ENCODE peak calls at places on chromosome 5, in seven cellular contexts. P is ovary, I is stomach, H is Peyer's patch, B is endothelial cell of umbilical vein, N is HCT116, M is IMR-90. F is an unnamed sample.

GRCh38 chr5:90645024-90645610 is 86.5 kb downstream of the ADGRV1 start:
- DNase-seq in P (no peak), I (no peak), H (no peak), B (no peak), N (peak; percentile 56), M (no peak), F (no peak)

GRCh38 chr5:104400941-104401340 is 838.4 kb upstream of the NUDT12 start:
- DNase-seq in P (no peak), I (no peak), H (no peak), B (no peak), N (no peak), M (no peak), F (no peak)

GRCh38 chr5:177066227-177066626 is 20.5 kb upstream of the FGFR4 start:
- DNase-seq in P (no peak), I (no peak), H (no peak), B (no peak), N (no peak), M (peak; percentile 32), F (no peak)

GRCh38 chr5:181173027-181173419 is 25.6 kb downstream of the OR2V2 start:
- DNase-seq in P (no peak), I (no peak), H (no peak), B (no peak), N (no peak), M (no peak), F (no peak)

GRCh38 chr5:86768699-86769202 is 151.0 kb downstream of the COX7C start:
- DNase-seq in P (no peak), I (no peak), H (no peak), B (no peak), N (no peak), M (no peak), F (no peak)

GRCh38 chr5:25295067-25295466 is 650.3 kb upstream of the CDH10 start:
- DNase-seq in P (no peak), I (no peak), H (no peak), B (no peak), N (no peak), M (no peak), F (no peak)

GRCh38 chr5:96978812-96979449 is 43.1 kb downstream of the LNPEP start:
- DNase-seq in P (no peak), I (no peak), H (no peak), B (no peak), N (no peak), M (peak; percentile 78), F (no peak)

GRCh38 chr5:180212363-180213255 is 3.6 kb upstream of the RASGEF1C start:
- DNase-seq in P (no peak), I (no peak), H (no peak), B (peak; percentile 40), N (no peak), M (peak; percentile 1), F (no peak)

GRCh38 chr5:81361600-81361999 is 32.3 kb downstream of the ACOT12 start:
- DNase-seq in P (no peak), I (no peak), H (no peak), B (no peak), N (no peak), M (no peak), F (no peak)

GRCh38 chr5:141121985-141122384 is 367 bp downstream of the PCDHB4 start:
- DNase-seq in P (no peak), I (no peak), H (no peak), B (no peak), N (no peak), M (no peak), F (no peak)

GRCh38 chr5:107724642-107725041 is 53.9 kb upstream of the EFNA5 start:
- DNase-seq in P (no peak), I (no peak), H (no peak), B (no peak), N (no peak), M (no peak), F (no peak)

GRCh38 chr5:151696470-151697061 is 9.9 kb upstream of the SPARC start:
- DNase-seq in P (peak; percentile 80), I (no peak), H (no peak), B (no peak), N (no peak), M (peak; percentile 99), F (no peak)

GRCh38 chr5:157918811-157919742 is 60.1 kb upstream of the CLINT1 start:
- DNase-seq in P (no peak), I (peak; percentile 33), H (peak; percentile 64), B (peak; percentile 11), N (no peak), M (no peak), F (no peak)

GRCh38 chr5:116652903-116653302 is 78.3 kb upstream of the SEMA6A start:
- DNase-seq in P (no peak), I (no peak), H (no peak), B (no peak), N (no peak), M (no peak), F (no peak)

GRCh38 chr5:91339053-91339710 is 43.9 kb downstream of the ARRDC3 start:
- DNase-seq in P (no peak), I (no peak), H (no peak), B (peak; percentile 54), N (no peak), M (peak; percentile 22), F (no peak)

GRCh38 chr5:94690778-94691177 is 72.3 kb downstream of the SLF1 start:
- DNase-seq in P (no peak), I (no peak), H (no peak), B (no peak), N (no peak), M (peak; percentile 56), F (no peak)

GRCh38 chr5:65986050-65986451 is 59.7 kb downstream of the ERBIN start:
- DNase-seq in P (no peak), I (no peak), H (no peak), B (peak; percentile 19), N (no peak), M (peak; percentile 91), F (no peak)

GRCh38 chr5:149153751-149154610 is 12.7 kb downstream of the ABLIM3 start:
- DNase-seq in P (no peak), I (no peak), H (no peak), B (no peak), N (no peak), M (peak; percentile 75), F (peak; percentile 80)
- H3K4me1 ChIP-seq in P (no peaks in the 10 kb centered on the region), I (peaks cover 22% of the 10 kb centered on the region), H (no peaks in the 10 kb centered on the region), B (peaks cover 42% of the 10 kb centered on the region), N (peaks cover 20% of the 10 kb centered on the region), M (peaks cover 39% of the 10 kb centered on the region), F (peaks cover 92% of the 10 kb centered on the region)

DNA sequence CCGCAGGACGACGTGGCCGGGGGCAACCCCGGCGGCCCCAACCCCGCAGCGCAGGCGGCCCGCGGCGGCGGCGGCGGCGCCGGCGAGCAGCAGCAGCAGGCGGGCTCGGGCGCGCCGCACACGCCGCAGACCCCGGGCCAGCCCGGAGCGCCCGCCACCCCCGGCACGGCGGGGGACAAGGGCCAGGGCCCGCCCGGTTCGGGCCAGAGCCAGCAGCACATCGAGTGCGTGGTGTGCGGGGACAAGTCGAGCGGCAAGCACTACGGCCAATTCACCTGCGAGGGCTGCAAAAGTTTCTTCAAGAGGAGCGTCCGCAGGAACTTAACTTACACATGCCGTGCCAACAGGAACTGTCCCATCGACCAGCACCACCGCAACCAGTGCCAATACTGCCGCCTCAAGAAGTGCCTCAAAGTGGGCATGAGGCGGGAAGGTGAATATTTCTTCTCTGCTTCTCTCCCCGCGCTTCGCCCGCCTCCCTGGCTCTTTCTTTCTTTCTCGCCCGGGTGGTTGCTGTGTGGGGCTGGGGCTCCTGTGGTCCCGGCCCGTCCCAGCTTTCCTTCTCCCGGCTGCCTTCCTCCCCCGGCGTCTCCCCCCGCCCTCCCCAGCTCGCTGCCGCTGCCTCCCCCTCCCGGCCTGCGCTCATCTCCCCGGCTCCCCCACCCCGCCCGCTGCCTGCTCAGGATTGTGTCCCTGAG is 2.2 kb downstream of the NR2F1 start:
- DNase-seq in P (no peak), I (no peak), H (no peak), B (peak; percentile 67), N (no peak), M (no peak), F (no peak)
- TF ChIP-seq POLR2A in P (no peak), I (no peak), H (no peak), B (no peak), N (no peak), M (no peak), F (no peak)

DNA sequence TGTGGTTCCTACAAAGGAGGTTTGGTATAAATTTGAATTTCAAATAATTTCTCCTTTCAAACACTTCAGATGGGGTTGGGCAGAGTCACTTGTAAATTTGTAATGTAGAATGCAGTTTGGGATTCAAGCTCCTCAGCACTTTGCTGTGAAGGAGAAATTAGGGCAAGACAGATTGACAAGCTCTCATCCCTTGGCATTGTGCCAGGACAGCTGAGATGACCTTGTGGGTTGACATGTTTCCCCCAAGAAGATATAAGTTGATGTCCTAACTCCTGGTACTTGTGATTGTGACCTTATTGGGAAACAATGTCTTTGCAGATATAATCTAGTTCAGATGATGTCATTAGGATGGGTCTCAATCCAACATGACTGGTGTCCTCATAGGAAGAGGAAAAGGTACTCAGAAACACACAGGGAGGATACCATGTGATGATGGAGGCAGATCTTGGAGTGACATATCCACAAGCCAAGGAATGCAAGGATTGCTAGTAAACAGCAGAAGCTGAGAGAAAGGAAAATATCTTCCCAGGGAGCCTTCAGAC is 408.3 kb downstream of the MED10 start:
- DNase-seq in P (no peak), I (no peak), H (no peak), B (no peak), N (no peak), M (no peak), F (no peak)
- H3K27me3 ChIP-seq in P (no peaks in the 10 kb centered on the region), I (no peaks in the 10 kb centered on the region), H (no peaks in the 10 kb centered on the region), B (no peaks in the 10 kb centered on the region), N (no peaks in the 10 kb centered on the region), M (no peaks in the 10 kb centered on the region), F (no peaks in the 10 kb centered on the region)

GRCh38 chr5:154190652-154191304 is at the start of gene GALNT10:
- DNase-seq in P (peak; percentile 82), I (peak; percentile 69), H (peak; percentile 84), B (peak; percentile 20), N (peak; percentile 21), M (peak; percentile 66), F (peak; percentile 78)
- H3K4me1 ChIP-seq in P (peaks cover 5% of the 10 kb centered on the region), I (peaks cover 22% of the 10 kb centered on the region), H (peaks cover 7% of the 10 kb centered on the region), B (peaks cover 19% of the 10 kb centered on the region), N (peaks cover 30% of the 10 kb centered on the region), M (peaks cover 15% of the 10 kb centered on the region), F (no peaks in the 10 kb centered on the region)

DNA sequence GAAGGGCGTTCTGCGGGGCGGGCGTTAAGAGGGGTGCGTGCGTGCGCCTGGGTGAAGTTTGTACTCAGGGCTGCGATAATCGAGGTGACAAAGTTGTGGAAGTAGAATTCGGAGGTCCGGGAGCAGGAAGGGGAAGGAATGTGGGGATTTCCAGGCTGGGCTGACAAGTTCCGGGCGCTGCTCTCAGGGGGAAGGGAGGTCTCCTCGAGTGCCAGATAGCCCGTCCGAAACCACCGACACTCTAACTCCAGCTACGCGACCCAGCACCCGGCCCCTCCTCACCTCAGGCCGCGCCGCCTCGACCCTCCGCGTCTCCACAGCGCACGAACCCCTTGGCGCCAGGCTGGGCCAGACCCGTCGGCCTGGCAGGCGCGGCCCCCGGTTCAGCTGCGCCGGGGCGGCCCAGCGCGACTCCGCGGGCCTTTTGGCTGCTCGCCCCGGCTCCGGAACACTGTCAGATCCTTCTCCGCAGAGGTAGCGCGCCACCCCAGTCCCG is at the start of gene IL6ST:
- DNase-seq in P (no peak), I (peak; percentile 71), H (no peak), B (peak; percentile 83), N (no peak), M (peak; percentile 93), F (no peak)
- TF ChIP-seq POLR2A in P (no peak), I (no peak), H (peak; percentile 93), B (peak; percentile 95), N (peak; percentile 43), M (peak; percentile 95), F (peak; percentile 100)

GRCh38 chr5:139903805-139904565 is 108.4 kb downstream of the PSD2 start:
- DNase-seq in P (peak; percentile 80), I (no peak), H (no peak), B (no peak), N (no peak), M (no peak), F (peak; percentile 36)
- H3K27me3 ChIP-seq in P (no peaks in the 10 kb centered on the region), I (peaks cover 41% of the 10 kb centered on the region), H (no peaks in the 10 kb centered on the region), B (peaks cover 64% of the 10 kb centered on the region), N (peaks cover 34% of the 10 kb centered on the region), M (peaks cover 87% of the 10 kb centered on the region), F (peaks cover 11% of the 10 kb centered on the region)